ENCODE peak calls at places on chromosomes 13 and 19, in five cellular contexts. One of them, this sample, is unnamed.

GRCh38 chr19:29834991-29835390 is 23.2 kb downstream of the CCNE1 start:
- DNase-seq in IMR-90: no peak
- DNase-seq in AG04450: no peak
- DNase-seq in NAMALWA: no peak
- DNase-seq in nephron progenitor cell: no peak
- DNase-seq in this sample: no peak

GRCh38 chr19:14440049-14440448 is 6.9 kb downstream of the PKN1 start:
- DNase-seq in NAMALWA: peak
- DNase-seq in nephron progenitor cell: no peak
- DNase-seq in AG04450: no peak
- DNase-seq in IMR-90: no peak
- DNase-seq in this sample: no peak

GRCh38 chr19:46762245-46762890 is 16.1 kb upstream of the STRN4 start:
- DNase-seq in NAMALWA: no peak
- DNase-seq in nephron progenitor cell: no peak
- DNase-seq in IMR-90: no peak
- DNase-seq in AG04450: no peak
- DNase-seq in this sample: no peak

GRCh38 chr13:26888632-26889031 is 128.0 kb upstream of the GPR12 start:
- DNase-seq in nephron progenitor cell: no peak
- DNase-seq in AG04450: no peak
- DNase-seq in IMR-90: no peak
- DNase-seq in NAMALWA: no peak
- DNase-seq in this sample: no peak

GRCh38 chr19:17567940-17568339 is 12.5 kb downstream of the COLGALT1 start:
- DNase-seq in AG04450: no peak
- DNase-seq in nephron progenitor cell: no peak
- DNase-seq in NAMALWA: no peak
- DNase-seq in IMR-90: no peak
- DNase-seq in this sample: no peak

GRCh38 chr19:16316506-16316882 is 8.1 kb upstream of the KLF2 start:
- DNase-seq in nephron progenitor cell: no peak
- DNase-seq in NAMALWA: no peak
- DNase-seq in AG04450: no peak
- DNase-seq in IMR-90: no peak
- DNase-seq in this sample: no peak

GRCh38 chr19:46413262-46414031 is at the start of gene CCDC8:
- DNase-seq in nephron progenitor cell: peak
- DNase-seq in AG04450: peak
- DNase-seq in NAMALWA: no peak
- DNase-seq in IMR-90: peak
- DNase-seq in this sample: no peak

GRCh38 chr13:108897955-108898354 is 268.5 kb downstream of the MYO16 start:
- DNase-seq in AG04450: no peak
- DNase-seq in nephron progenitor cell: no peak
- DNase-seq in IMR-90: peak
- DNase-seq in NAMALWA: no peak
- DNase-seq in this sample: no peak

GRCh38 chr19:11159598-11160001 is 4.0 kb upstream of the SPC24 start:
- DNase-seq in nephron progenitor cell: no peak
- DNase-seq in IMR-90: peak
- DNase-seq in NAMALWA: no peak
- DNase-seq in AG04450: no peak
- DNase-seq in this sample: no peak

GRCh38 chr13:77565635-77566034 is 30.1 kb downstream of the SCEL start:
- DNase-seq in nephron progenitor cell: no peak
- DNase-seq in NAMALWA: peak
- DNase-seq in IMR-90: peak
- DNase-seq in AG04450: no peak
- DNase-seq in this sample: no peak

GRCh38 chr19:46896076-46896794 is 35.4 kb downstream of the ARHGAP35 start:
- DNase-seq in NAMALWA: peak
- DNase-seq in nephron progenitor cell: no peak
- DNase-seq in AG04450: no peak
- DNase-seq in IMR-90: no peak
- DNase-seq in this sample: no peak

GRCh38 chr13:80131204-80131603 is 209.7 kb downstream of the SPRY2 start:
- DNase-seq in IMR-90: peak
- DNase-seq in nephron progenitor cell: peak
- DNase-seq in AG04450: no peak
- DNase-seq in NAMALWA: no peak
- DNase-seq in this sample: peak

GRCh38 chr19:10069046-10069445 is 17.1 kb upstream of the SHFL start:
- DNase-seq in IMR-90: peak
- DNase-seq in nephron progenitor cell: no peak
- DNase-seq in AG04450: no peak
- DNase-seq in NAMALWA: no peak
- DNase-seq in this sample: no peak

GRCh38 chr13:30577381-30577780 is 40.3 kb upstream of the USPL1 start:
- DNase-seq in NAMALWA: no peak
- DNase-seq in IMR-90: peak
- DNase-seq in nephron progenitor cell: no peak
- DNase-seq in AG04450: peak
- DNase-seq in this sample: no peak

GRCh38 chr13:60016229-60016628 is 147.5 kb downstream of the DIAPH3 start:
- DNase-seq in nephron progenitor cell: no peak
- DNase-seq in NAMALWA: no peak
- DNase-seq in IMR-90: no peak
- DNase-seq in AG04450: no peak
- DNase-seq in this sample: no peak

GRCh38 chr19:56974554-56975207 is 134.2 kb upstream of the PEG3 start:
- DNase-seq in AG04450: no peak
- DNase-seq in NAMALWA: no peak
- DNase-seq in nephron progenitor cell: no peak
- DNase-seq in IMR-90: no peak
- DNase-seq in this sample: no peak

GRCh38 chr13:69524459-69525155 is 583.0 kb upstream of the ATXN8OS start:
- DNase-seq in nephron progenitor cell: no peak
- DNase-seq in NAMALWA: peak
- DNase-seq in IMR-90: no peak
- DNase-seq in AG04450: no peak
- DNase-seq in this sample: no peak

GRCh38 chr13:36914648-36915047 is 5.4 kb downstream of the SMAD9 start:
- DNase-seq in nephron progenitor cell: no peak
- DNase-seq in IMR-90: no peak
- DNase-seq in NAMALWA: no peak
- DNase-seq in AG04450: no peak
- DNase-seq in this sample: no peak

GRCh38 chr13:23086951-23087350 is 93.8 kb upstream of the SGCG start:
- DNase-seq in AG04450: no peak
- DNase-seq in NAMALWA: no peak
- DNase-seq in nephron progenitor cell: no peak
- DNase-seq in IMR-90: no peak
- DNase-seq in this sample: no peak

GRCh38 chr13:51977606-51978005 is 33.6 kb downstream of the ATP7B start:
- DNase-seq in IMR-90: no peak
- DNase-seq in NAMALWA: no peak
- DNase-seq in AG04450: no peak
- DNase-seq in nephron progenitor cell: no peak
- DNase-seq in this sample: no peak

GRCh38 chr13:112978561-112979405 is 9.8 kb downstream of the MCF2L start:
- DNase-seq in nephron progenitor cell: no peak
- DNase-seq in AG04450: no peak
- DNase-seq in NAMALWA: no peak
- DNase-seq in IMR-90: no peak
- DNase-seq in this sample: no peak

GRCh38 chr19:8150998-8151397 is 1.6 kb upstream of the FBN3 start:
- DNase-seq in NAMALWA: no peak
- DNase-seq in AG04450: no peak
- DNase-seq in nephron progenitor cell: no peak
- DNase-seq in IMR-90: no peak
- DNase-seq in this sample: no peak

GRCh38 chr13:80881495-80882482 is 540.9 kb upstream of the SPRY2 start:
- DNase-seq in IMR-90: no peak
- DNase-seq in nephron progenitor cell: no peak
- DNase-seq in AG04450: no peak
- DNase-seq in NAMALWA: no peak
- DNase-seq in this sample: no peak

GRCh38 chr19:2524840-2525723 is 49.2 kb downstream of the GADD45B start:
- DNase-seq in AG04450: no peak
- DNase-seq in IMR-90: peak
- DNase-seq in nephron progenitor cell: no peak
- DNase-seq in NAMALWA: no peak
- DNase-seq in this sample: peak

GRCh38 chr19:8334458-8335342 is 8.4 kb downstream of the KANK3 start:
- DNase-seq in AG04450: no peak
- DNase-seq in IMR-90: peak
- DNase-seq in nephron progenitor cell: peak
- DNase-seq in NAMALWA: no peak
- DNase-seq in this sample: no peak

GRCh38 chr13:31049833-31050232 is 111.9 kb downstream of the HSPH1 start:
- DNase-seq in IMR-90: no peak
- DNase-seq in nephron progenitor cell: no peak
- DNase-seq in NAMALWA: no peak
- DNase-seq in AG04450: no peak
- DNase-seq in this sample: no peak

GRCh38 chr19:13215572-13216380 is 65.6 kb downstream of the IER2 start:
- DNase-seq in NAMALWA: no peak
- DNase-seq in nephron progenitor cell: no peak
- DNase-seq in AG04450: no peak
- DNase-seq in IMR-90: no peak
- DNase-seq in this sample: no peak

GRCh38 chr19:7932930-7933300 is 7.0 kb upstream of the CTXN1 start:
- DNase-seq in NAMALWA: no peak
- DNase-seq in IMR-90: no peak
- DNase-seq in AG04450: no peak
- DNase-seq in nephron progenitor cell: no peak
- DNase-seq in this sample: no peak

GRCh38 chr19:15466851-15467733 is 2.7 kb upstream of the RASAL3 start:
- DNase-seq in NAMALWA: peak
- DNase-seq in nephron progenitor cell: no peak
- DNase-seq in AG04450: peak
- DNase-seq in IMR-90: peak
- DNase-seq in this sample: no peak

GRCh38 chr19:917323-918151 is at the start of gene KISS1R:
- DNase-seq in IMR-90: peak
- DNase-seq in NAMALWA: peak
- DNase-seq in AG04450: no peak
- DNase-seq in nephron progenitor cell: peak
- DNase-seq in this sample: no peak

GRCh38 chr13:59475911-59476310 is 687.8 kb downstream of the DIAPH3 start:
- DNase-seq in AG04450: no peak
- DNase-seq in IMR-90: no peak
- DNase-seq in nephron progenitor cell: no peak
- DNase-seq in NAMALWA: no peak
- DNase-seq in this sample: no peak

GRCh38 chr19:35260694-35261304 is 8.0 kb upstream of the USF2 start:
- DNase-seq in NAMALWA: no peak
- DNase-seq in nephron progenitor cell: no peak
- DNase-seq in AG04450: no peak
- DNase-seq in IMR-90: no peak
- DNase-seq in this sample: no peak

GRCh38 chr13:46367622-46368327 is 19.3 kb downstream of the RUBCNL start:
- DNase-seq in IMR-90: peak
- DNase-seq in AG04450: no peak
- DNase-seq in NAMALWA: no peak
- DNase-seq in nephron progenitor cell: no peak
- DNase-seq in this sample: no peak

GRCh38 chr13:112447306-112447705 is 71.2 kb downstream of the SPACA7 start:
- DNase-seq in nephron progenitor cell: no peak
- DNase-seq in AG04450: no peak
- DNase-seq in NAMALWA: no peak
- DNase-seq in IMR-90: no peak
- DNase-seq in this sample: no peak

GRCh38 chr13:99357149-99357596 is 50.0 kb upstream of the GPR183 start:
- DNase-seq in nephron progenitor cell: no peak
- DNase-seq in NAMALWA: no peak
- DNase-seq in AG04450: peak
- DNase-seq in IMR-90: peak
- DNase-seq in this sample: no peak

GRCh38 chr13:112664501-112665203 is 25.2 kb upstream of the ATP11A start:
- DNase-seq in nephron progenitor cell: no peak
- DNase-seq in IMR-90: peak
- DNase-seq in AG04450: no peak
- DNase-seq in NAMALWA: no peak
- DNase-seq in this sample: no peak

GRCh38 chr19:48344892-48345291 is 18.8 kb downstream of the TMEM143 start:
- DNase-seq in AG04450: no peak
- DNase-seq in IMR-90: no peak
- DNase-seq in nephron progenitor cell: no peak
- DNase-seq in NAMALWA: no peak
- DNase-seq in this sample: no peak

GRCh38 chr19:11279505-11280236 is 16.3 kb upstream of the TSPAN16 start:
- DNase-seq in NAMALWA: no peak
- DNase-seq in AG04450: no peak
- DNase-seq in nephron progenitor cell: no peak
- DNase-seq in IMR-90: no peak
- DNase-seq in this sample: no peak